ENCODE peak calls at places on chromosome 7, in six cellular contexts. V, I, E, C, W and U are unnamed samples. For H3K36me3 and H3K27me3, the result is how much of the 10 kb centered on the place peaks cover.

GRCh38 chr7:31192996-31193395 is 140.9 kb downstream of the ADCYAP1R1 start:
- DNase-seq in V (no peak), I (peak), E (peak), C (no peak), W (peak), U (peak)

GRCh38 chr7:50197547-50197946 is 104.5 kb upstream of the ZPBP start:
- DNase-seq in V (no peak), I (peak), E (peak), C (no peak), W (no peak), U (no peak)

GRCh38 chr7:94311545-94311944 is 83.2 kb upstream of the COL1A2 start:
- DNase-seq in V (no peak), I (no peak), E (no peak), C (no peak), W (no peak), U (no peak)

GRCh38 chr7:1192171-1192676 is 32.2 kb upstream of the ZFAND2A start:
- DNase-seq in V (no peak), I (peak), E (no peak), C (peak), W (no peak), U (peak)

GRCh38 chr7:121752706-121753105 is 120.3 kb upstream of the PTPRZ1 start:
- DNase-seq in V (peak), I (peak), E (no peak), C (no peak), W (no peak), U (no peak)

GRCh38 chr7:115476666-115477065 is 553.9 kb downstream of the TFEC start:
- DNase-seq in V (no peak), I (no peak), E (no peak), C (no peak), W (no peak), U (no peak)

GRCh38 chr7:128939075-128939860 is 1.5 kb downstream of the IRF5 start:
- DNase-seq in V (peak), I (no peak), E (no peak), C (no peak), W (no peak), U (no peak)

GRCh38 chr7:20199015-20199737 is 18.0 kb downstream of the MACC1 start:
- DNase-seq in V (peak), I (peak), E (peak), C (no peak), W (peak), U (no peak)

GRCh38 chr7:64888561-64888900 is 14.5 kb upstream of the ZNF273 start:
- DNase-seq in V (no peak), I (no peak), E (no peak), C (no peak), W (no peak), U (no peak)

GRCh38 chr7:80856769-80857168 is 62.1 kb downstream of the SEMA3C start:
- DNase-seq in V (no peak), I (no peak), E (no peak), C (no peak), W (no peak), U (no peak)

GRCh38 chr7:46576950-46577349 is 655.9 kb upstream of the IGFBP3 start:
- DNase-seq in V (no peak), I (no peak), E (no peak), C (no peak), W (no peak), U (no peak)

GRCh38 chr7:129989466-129989865 is 36.7 kb upstream of the UBE2H start:
- DNase-seq in V (peak), I (no peak), E (no peak), C (no peak), W (no peak), U (no peak)

GRCh38 chr7:39510738-39511372 is 55.3 kb upstream of the YAE1 start:
- DNase-seq in V (no peak), I (peak), E (no peak), C (no peak), W (no peak), U (no peak)

GRCh38 chr7:124779194-124779593 is 13.6 kb upstream of the GPR37 start:
- DNase-seq in V (no peak), I (no peak), E (no peak), C (no peak), W (no peak), U (no peak)

GRCh38 chr7:132240262-132240661 is 336.0 kb downstream of the PLXNA4 start:
- DNase-seq in V (no peak), I (no peak), E (no peak), C (no peak), W (no peak), U (no peak)

GRCh38 chr7:46660402-46660801 is 739.3 kb upstream of the IGFBP3 start:
- DNase-seq in V (no peak), I (no peak), E (no peak), C (no peak), W (no peak), U (no peak)

GRCh38 chr7:131385039-131385605 is 57.4 kb downstream of the MKLN1 start:
- DNase-seq in V (no peak), I (peak), E (no peak), C (no peak), W (no peak), U (peak)

DNA sequence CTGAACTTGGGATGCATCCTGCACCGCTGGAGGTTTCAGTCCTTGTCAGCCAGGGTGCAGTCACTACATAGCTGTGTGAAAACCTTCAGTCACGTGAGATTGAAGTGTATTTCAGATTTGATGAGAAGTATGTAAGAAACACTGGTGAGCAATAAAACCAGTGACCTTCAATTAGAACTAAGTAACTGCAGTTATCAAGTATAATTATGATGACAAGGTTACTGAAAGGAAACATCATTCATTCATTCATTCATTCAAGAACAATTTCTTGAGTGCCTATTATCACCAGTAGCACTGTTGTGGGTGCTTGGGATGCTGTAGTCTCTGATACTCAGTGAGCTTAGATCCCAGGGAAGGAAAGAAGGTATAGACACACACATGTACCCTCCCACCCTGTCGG is 33.6 kb downstream of the RHEB start:
- DNase-seq in V (no peak), I (no peak), E (no peak), C (no peak), W (no peak), U (no peak)
- H3K36me3 ChIP-seq in V (under half), I (half or more), E (half or more), C (under half), W (half or more), U (half or more)

DNA sequence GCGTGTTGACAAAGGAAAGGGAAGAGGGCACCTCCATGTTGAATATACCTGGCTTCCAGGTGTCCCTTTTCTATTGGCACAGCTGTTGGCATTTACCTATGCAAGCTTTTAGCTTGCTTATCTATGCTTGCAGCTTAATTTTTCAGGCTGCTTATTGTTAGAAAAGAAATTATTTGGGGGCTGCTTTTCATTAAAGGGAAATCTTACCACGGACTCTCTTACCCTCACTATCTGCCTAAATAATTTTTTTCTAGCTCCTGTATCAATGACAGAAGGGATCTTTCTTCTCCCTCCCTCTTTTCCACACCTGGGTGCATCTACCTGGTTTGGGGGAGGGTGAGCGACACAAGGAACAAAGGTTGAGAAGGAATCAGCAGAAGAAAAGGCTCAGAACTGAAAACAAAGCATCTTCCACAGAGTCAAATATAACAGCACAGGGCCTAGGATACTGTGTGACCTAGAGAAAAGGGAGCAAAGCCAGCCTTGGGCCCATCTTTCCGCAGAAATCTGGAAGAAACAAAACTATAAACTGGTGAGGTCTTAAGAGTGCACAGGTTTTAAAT is 15.2 kb upstream of the GJC3 start:
- DNase-seq in V (no peak), I (no peak), E (no peak), C (no peak), W (no peak), U (no peak)
- H3K4me3 ChIP-seq in V (no peak), I (no peak), E (no peak), C (no peak), W (no peak), U (no peak)

GRCh38 chr7:27099839-27100225 is 2.7 kb downstream of the HOXA2 start:
- DNase-seq in V (no peak), I (no peak), E (no peak), C (no peak), W (no peak), U (no peak)
- H3K27me3 ChIP-seq in V (under half), I (under half), E (under half), C (under half), W (half or more), U (under half)

DNA sequence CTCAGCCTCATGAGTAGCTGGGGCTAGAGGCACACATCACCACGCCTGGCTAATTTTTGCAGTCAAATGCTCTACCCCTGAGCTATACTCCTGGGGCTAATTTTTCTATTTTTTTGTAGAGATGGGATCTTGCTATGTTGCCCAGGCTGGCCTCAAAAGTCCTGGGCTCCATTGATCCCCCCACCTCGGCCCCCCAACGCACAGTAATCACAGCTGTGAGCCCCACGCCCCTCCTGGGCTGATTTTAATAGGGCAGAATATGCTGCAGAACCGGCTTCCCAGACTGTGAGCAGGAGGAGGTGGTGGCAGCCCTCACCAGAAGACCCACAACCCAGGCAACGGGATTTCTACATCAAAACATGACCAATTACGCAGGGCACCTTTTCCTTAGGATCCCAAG is 15.2 kb downstream of the BRAT1 start:
- DNase-seq in V (no peak), I (no peak), E (no peak), C (no peak), W (no peak), U (no peak)
- H3K36me3 ChIP-seq in V (under half), I (under half), E (half or more), C (under half), W (half or more), U (under half)

GRCh38 chr7:158145370-158145769 is 442.3 kb downstream of the PTPRN2 start:
- DNase-seq in V (no peak), I (no peak), E (no peak), C (no peak), W (no peak), U (no peak)
- H3K4me3 ChIP-seq in V (no peak), I (no peak), E (no peak), C (no peak), W (no peak), U (no peak)

GRCh38 chr7:117112640-117113039 is 159.3 kb downstream of the ST7 start:
- DNase-seq in V (no peak), I (no peak), E (no peak), C (no peak), W (no peak), U (no peak)
- H3K27me3 ChIP-seq in V (under half), I (under half), E (under half), C (under half), W (under half), U (under half)

GRCh38 chr7:5436003-5436678 is 12.5 kb upstream of the TNRC18 start:
- DNase-seq in V (peak), I (no peak), E (no peak), C (no peak), W (no peak), U (no peak)
- H3K36me3 ChIP-seq in V (under half), I (under half), E (under half), C (under half), W (under half), U (under half)

GRCh38 chr7:25895792-25896171 is 256.2 kb upstream of the NFE2L3 start:
- DNase-seq in V (no peak), I (no peak), E (no peak), C (no peak), W (no peak), U (no peak)
- H3K4me3 ChIP-seq in V (peak), I (peak), E (peak), C (no peak), W (peak), U (no peak)

DNA sequence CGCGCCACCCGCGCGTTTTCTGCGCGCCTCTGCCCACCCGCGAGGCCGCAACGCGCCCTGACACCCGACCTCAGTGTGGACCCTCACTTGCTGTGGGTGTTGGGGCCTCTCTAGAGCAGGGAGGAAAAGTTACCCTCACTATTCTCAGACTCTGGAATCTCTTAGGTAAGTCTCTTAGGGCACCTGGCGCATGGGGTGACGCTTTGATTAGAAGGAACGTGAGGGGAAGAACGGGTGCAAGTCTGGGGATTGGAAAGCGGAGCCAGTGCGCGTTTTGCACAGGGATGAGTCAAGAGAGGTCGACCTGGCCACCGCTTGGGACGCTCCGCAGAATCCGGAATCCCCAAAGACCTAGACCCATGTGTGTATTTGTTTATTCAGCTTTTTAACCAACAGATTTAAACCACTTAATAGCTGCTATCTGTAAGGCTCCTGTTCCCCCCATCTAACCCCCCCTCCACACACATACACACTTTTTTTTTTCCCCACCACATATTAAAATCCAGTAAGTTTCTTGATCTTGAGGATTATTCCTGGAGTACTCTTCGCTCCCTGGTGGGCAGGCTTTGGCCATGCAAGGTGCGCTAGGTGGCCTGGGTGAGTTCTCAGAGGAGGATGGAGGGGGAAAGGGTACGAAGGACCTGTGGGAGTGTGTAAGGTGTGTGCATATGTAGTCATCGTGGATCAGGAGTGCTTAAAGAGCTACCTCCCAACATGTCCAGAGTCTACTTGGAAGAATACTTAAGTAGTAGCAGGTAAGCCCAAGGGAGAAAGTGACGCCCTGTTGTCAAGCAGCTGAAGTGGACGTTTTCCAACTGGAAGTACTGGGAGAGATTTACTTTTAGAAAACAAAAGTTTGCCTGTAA is 169.1 kb upstream of the PPP1R3A start:
- DNase-seq in V (peak), I (no peak), E (peak), C (no peak), W (no peak), U (no peak)
- H3K27me3 ChIP-seq in V (under half), I (half or more), E (under half), C (under half), W (half or more), U (half or more)

DNA sequence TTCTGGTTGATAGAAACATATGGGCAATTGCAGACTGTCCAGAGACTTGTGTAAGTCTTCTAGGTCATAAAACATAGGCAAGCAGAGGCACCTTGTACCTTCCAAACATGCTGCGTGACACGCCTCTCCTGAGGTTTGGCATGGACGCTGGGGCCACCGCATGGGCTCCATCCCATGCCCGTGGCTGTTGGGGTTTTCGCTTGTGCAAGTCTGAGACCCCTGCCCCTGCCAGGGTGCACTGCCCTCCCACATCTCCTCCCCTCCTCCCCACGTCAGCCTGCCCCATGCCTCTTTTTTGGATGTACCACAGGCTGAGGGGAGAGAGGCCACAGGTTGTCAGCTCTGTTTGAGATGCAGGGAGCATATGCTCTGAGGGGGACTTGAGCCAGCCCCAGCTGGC is 19.0 kb downstream of the EIF3B start:
- DNase-seq in V (no peak), I (no peak), E (no peak), C (no peak), W (no peak), U (no peak)
- H3K36me3 ChIP-seq in V (under half), I (half or more), E (half or more), C (half or more), W (half or more), U (half or more)